ENCODE peak calls at places on chromosome 16, in five cellular contexts. O, H, M, G and R are unnamed samples.

GRCh38 chr16:81650982-81651562 is 128.0 kb upstream of the PLCG2 start:
- DNase-seq in G (no peak), O (peak; percentile 78), M (no peak), H (peak; percentile 59), R (no peak)

GRCh38 chr16:2511128-2511785 is 2.5 kb upstream of the ATP6V0C start:
- DNase-seq in G (no peak), H (no peak), M (no peak), O (no peak), R (no peak)

GRCh38 chr16:69166221-69166833 is 20.6 kb upstream of the SNTB2 start:
- DNase-seq in M (peak; percentile 67), O (no peak), H (no peak), G (no peak), R (peak; percentile 65)

GRCh38 chr16:67726106-67727034 is 7.3 kb upstream of the GFOD2 start:
- DNase-seq in H (peak; percentile 82), O (no peak), G (no peak), M (no peak), R (peak; percentile 40)

GRCh38 chr16:75109732-75110243 is 6.8 kb downstream of the LDHD start:
- DNase-seq in M (no peak), O (peak; percentile 58), G (no peak), H (peak; percentile 79), R (peak; percentile 47)

GRCh38 chr16:31365131-31365865 is 10.3 kb downstream of the ITGAX start:
- DNase-seq in H (no peak), G (no peak), M (no peak), O (no peak), R (no peak)

GRCh38 chr16:16082255-16082654 is 132.8 kb downstream of the ABCC1 start:
- DNase-seq in M (no peak), O (no peak), G (no peak), H (no peak), R (no peak)

GRCh38 chr16:82152641-82153094 is 17.4 kb downstream of the MPHOSPH6 start:
- DNase-seq in O (no peak), M (no peak), H (peak; percentile 72), G (no peak), R (peak; percentile 88)

GRCh38 chr16:81576696-81577095 is 132.1 kb downstream of the CMIP start:
- DNase-seq in H (no peak), G (no peak), M (no peak), O (no peak), R (no peak)

GRCh38 chr16:31067342-31067741 is 6.7 kb downstream of the ZNF668 start:
- DNase-seq in H (no peak), G (no peak), M (no peak), O (no peak), R (no peak)